ENCODE peak calls at places on chromosomes 2 and 18, in nine cellular contexts. E is endothelial cell of umbilical vein, Y is IMR-90, S is HepG2, V is fibroblast of lung, O is SK-N-SH, K is neural progenitor cell, N is mammary epithelial cell, H is GM23338. I is an unnamed sample.
A peak's percentile ranks its signal among the peaks of the same experiment; 100 is the strongest.

GRCh38 chr2:132401326-132401725 is 15.3 kb upstream of the GPR39 start:
- DNase-seq in N (no peak), Y (no peak), V (no peak), K (no peak), O (no peak), E (no peak), H (no peak), S (no peak), I (no peak)

GRCh38 chr18:45686892-45687611 is 36.9 kb upstream of the SLC14A1 start:
- DNase-seq in S (no peak), N (no peak), Y (no peak), K (no peak), V (no peak), H (no peak), E (no peak), O (no peak), I (peak; percentile 90)

GRCh38 chr2:100924520-100925451 is 77.3 kb upstream of the RPL31 start:
- DNase-seq in V (peak; percentile 71), S (no peak), E (peak; percentile 99), Y (peak; percentile 85), O (no peak), H (no peak), K (peak; percentile 18), N (no peak), I (peak; percentile 78)

GRCh38 chr18:48642503-48642902 is 103.7 kb downstream of the CTIF start:
- DNase-seq in K (no peak), E (no peak), V (no peak), Y (no peak), S (no peak), N (no peak), O (no peak), H (no peak), I (no peak)

GRCh38 chr2:188773075-188773474 is 201.1 kb upstream of the COL3A1 start:
- DNase-seq in V (peak; percentile 83), H (no peak), K (no peak), E (no peak), Y (peak; percentile 79), S (no peak), N (peak; percentile 70), O (no peak), I (no peak)

GRCh38 chr18:41905786-41906527 is 49.1 kb upstream of the PIK3C3 start:
- DNase-seq in N (peak; percentile 4), V (no peak), O (peak; percentile 26), S (no peak), E (no peak), K (peak; percentile 56), Y (no peak), H (no peak), I (no peak)

GRCh38 chr18:25349926-25350560 is 1.9 kb downstream of the ZNF521 start:
- DNase-seq in V (peak; percentile 15), K (peak; percentile 74), E (no peak), N (no peak), O (peak; percentile 58), H (peak; percentile 68), S (no peak), Y (peak; percentile 13), I (peak; percentile 33)

GRCh38 chr2:136233315-136233714 is 115.4 kb upstream of the CXCR4 start:
- DNase-seq in E (no peak), V (no peak), K (no peak), O (no peak), N (no peak), S (no peak), Y (no peak), H (no peak), I (no peak)

GRCh38 chr2:98020992-98021713 is 25.4 kb upstream of the TMEM131 start:
- DNase-seq in O (peak; percentile 36), Y (no peak), E (no peak), K (peak; percentile 48), H (peak; percentile 20), V (no peak), S (no peak), N (no peak), I (no peak)

GRCh38 chr2:122180972-122181371 is 425.5 kb downstream of the TSN start:
- DNase-seq in V (no peak), S (no peak), Y (no peak), K (no peak), N (no peak), E (peak; percentile 4), O (no peak), H (no peak), I (no peak)

DNA sequence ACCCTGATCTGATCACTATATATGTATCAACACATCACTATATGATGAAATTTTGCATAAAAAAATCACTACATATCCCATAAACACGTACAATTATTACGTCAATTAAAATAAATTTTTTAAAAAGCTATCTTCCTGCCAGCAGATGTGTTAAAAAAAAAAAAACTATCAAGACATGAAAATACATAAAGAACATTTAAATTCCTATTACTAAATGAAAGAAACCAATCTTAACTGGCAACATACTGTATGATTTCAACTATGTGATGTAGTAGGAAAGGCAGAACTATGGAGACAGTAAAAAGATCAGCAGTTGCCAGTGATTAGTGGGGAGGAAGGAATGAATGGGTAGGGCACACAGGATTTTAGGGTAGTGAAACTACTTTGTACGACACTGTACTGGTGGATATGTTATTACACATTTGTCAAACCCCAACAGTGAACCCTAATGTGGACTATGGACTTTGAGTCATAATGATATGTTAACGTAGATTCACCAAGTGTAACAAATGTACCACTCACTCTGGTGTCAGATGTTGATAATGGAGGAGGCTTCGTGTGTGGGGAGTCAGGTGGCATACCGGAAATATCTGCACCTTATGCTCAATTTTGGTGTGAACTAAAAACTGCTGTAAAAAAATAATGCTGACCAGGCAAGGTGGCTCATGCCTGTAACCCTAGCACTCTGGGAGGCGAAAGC is 27.4 kb downstream of the USP34 start:
- DNase-seq in E (no peak), O (no peak), K (no peak), H (no peak), S (peak; percentile 92), Y (no peak), V (no peak), N (no peak), I (peak; percentile 59)
- H4K20me1 ChIP-seq in E (no peaks in the 10 kb centered on the region), O (peaks cover 85% of the 10 kb centered on the region), K (peaks cover 54% of the 10 kb centered on the region), H (peaks cover 51% of the 10 kb centered on the region), S (peaks cover 70% of the 10 kb centered on the region), Y (peaks cover 85% of the 10 kb centered on the region), V (peaks cover 3% of the 10 kb centered on the region), N (no peaks in the 10 kb centered on the region), I (peaks cover 10% of the 10 kb centered on the region)

GRCh38 chr2:180077295-180077906 is 70.3 kb upstream of the CWC22 start:
- DNase-seq in S (peak; percentile 5), K (peak; percentile 17), V (peak; percentile 61), H (peak; percentile 48), Y (peak; percentile 22), E (peak; percentile 32), N (peak; percentile 6), O (peak; percentile 24), I (peak; percentile 46)
- TF ChIP-seq CTCF in S (peak; percentile 38), K (peak; percentile 89), V (peak; percentile 78), H (peak; percentile 93), Y (peak; percentile 80), E (peak; percentile 30), N (peak; percentile 92), O (peak; percentile 93), I (peak; percentile 68)

GRCh38 chr2:45708501-45708900 is 57.0 kb downstream of the PRKCE start:
- DNase-seq in E (no peak), O (no peak), H (no peak), Y (no peak), V (no peak), K (no peak), S (no peak), N (no peak), I (no peak)

GRCh38 chr2:45709137-45709536 is 57.7 kb downstream of the PRKCE start:
- DNase-seq in Y (no peak), N (no peak), V (no peak), H (no peak), E (no peak), S (no peak), O (no peak), K (no peak), I (no peak)

GRCh38 chr2:45711224-45711623 is 59.7 kb downstream of the PRKCE start:
- DNase-seq in K (no peak), H (no peak), O (no peak), Y (no peak), N (no peak), S (no peak), V (no peak), E (no peak), I (no peak)

GRCh38 chr2:45712538-45712937 is 61.1 kb downstream of the PRKCE start:
- DNase-seq in H (no peak), E (no peak), O (no peak), S (no peak), K (no peak), N (no peak), Y (no peak), V (no peak), I (no peak)

GRCh38 chr2:45710468-45710867 is 59.0 kb downstream of the PRKCE start:
- DNase-seq in H (no peak), O (peak; percentile 52), Y (no peak), S (no peak), V (no peak), N (no peak), K (no peak), E (no peak), I (no peak)
- H4K20me1 ChIP-seq in H (no peaks in the 10 kb centered on the region), O (peaks cover 4% of the 10 kb centered on the region), Y (peaks cover 8% of the 10 kb centered on the region), S (no peaks in the 10 kb centered on the region), V (no peaks in the 10 kb centered on the region), N (no peaks in the 10 kb centered on the region), K (no peaks in the 10 kb centered on the region), E (no peaks in the 10 kb centered on the region), I (no peaks in the 10 kb centered on the region)

GRCh38 chr2:223759569-223760430 is 77.6 kb downstream of the AP1S3 start:
- DNase-seq in N (peak; percentile 97), E (peak; percentile 42), H (no peak), V (peak; percentile 33), K (no peak), Y (peak; percentile 54), S (peak; percentile 81), O (no peak), I (no peak)

GRCh38 chr2:223758131-223758840 is 79.1 kb downstream of the AP1S3 start:
- DNase-seq in Y (no peak), K (no peak), H (no peak), O (no peak), N (no peak), E (peak; percentile 76), V (no peak), S (no peak), I (no peak)

GRCh38 chr2:223762853-223763252 is 74.5 kb downstream of the AP1S3 start:
- DNase-seq in V (peak; percentile 24), H (no peak), N (no peak), E (no peak), Y (peak; percentile 52), K (no peak), S (peak; percentile 15), O (no peak), I (no peak)

GRCh38 chr2:223764796-223765195 is 72.6 kb downstream of the AP1S3 start:
- DNase-seq in E (no peak), O (no peak), N (no peak), H (no peak), K (no peak), S (no peak), Y (no peak), V (no peak), I (no peak)

DNA sequence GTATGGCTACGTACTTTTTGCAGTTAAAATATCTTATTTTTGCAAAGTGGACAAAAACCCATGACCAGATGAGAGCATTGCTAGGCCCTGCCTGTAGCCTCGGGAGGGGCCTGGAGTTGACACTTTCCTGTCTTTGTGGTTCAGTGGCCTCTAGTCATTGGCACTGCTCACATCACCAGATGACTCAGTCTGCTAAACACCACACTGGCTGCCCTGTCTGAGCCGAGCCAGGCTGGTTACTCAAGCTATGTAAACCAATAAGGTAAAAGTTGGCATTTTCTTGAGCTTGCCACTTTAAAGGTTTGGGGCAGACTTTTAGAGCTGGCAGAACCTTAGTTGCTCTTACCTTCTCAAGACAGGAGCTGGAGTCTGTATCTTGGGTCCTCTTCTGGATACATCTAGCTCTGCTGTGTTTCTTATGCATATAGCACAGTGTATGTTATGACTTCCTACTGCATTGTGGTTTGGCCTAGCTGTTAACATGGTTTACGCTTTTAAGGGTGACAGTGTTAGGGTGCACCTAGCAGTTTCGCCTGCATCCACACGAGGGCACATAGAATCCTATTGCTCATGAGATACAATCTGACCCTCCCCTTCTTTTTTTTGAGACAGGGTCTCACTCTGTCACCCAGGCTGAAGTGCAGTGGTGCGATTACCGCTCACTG is 76.4 kb downstream of the AP1S3 start:
- DNase-seq in S (peak; percentile 77), N (peak; percentile 98), H (peak; percentile 64), O (peak; percentile 20), K (peak; percentile 26), Y (peak; percentile 89), V (peak; percentile 77), E (peak; percentile 84), I (peak; percentile 10)
- TF ChIP-seq CTCF in S (peak; percentile 22), N (peak; percentile 43), H (peak; percentile 43), O (peak; percentile 37), K (peak; percentile 38), Y (no peak), V (peak; percentile 28), E (no peak), I (no peak)